ENCODE peak calls at places on chromosomes 5 and 9, in five cellular contexts. One of them, this sample, is unnamed. For H3K4me1, H3K36me3 and H3K9me3, the result is how much of the 10 kb centered on the place peaks cover.

GRCh38 chr9:124281934-124282351 is 24.2 kb downstream of the NEK6 start:
- DNase-seq in PC-3: no peak
- DNase-seq in hepatocyte: no peak
- DNase-seq in prostate gland: no peak
- DNase-seq in tibial artery: no peak
- DNase-seq in this sample: no peak

GRCh38 chr5:26012078-26012477 is 1026.3 kb downstream of the CDH9 start:
- DNase-seq in PC-3: no peak
- DNase-seq in hepatocyte: no peak
- DNase-seq in prostate gland: no peak
- DNase-seq in tibial artery: no peak
- DNase-seq in this sample: no peak

GRCh38 chr9:111356567-111357244 is 26.7 kb upstream of the OR2K2 start:
- DNase-seq in PC-3: peak
- DNase-seq in hepatocyte: peak
- DNase-seq in prostate gland: no peak
- DNase-seq in tibial artery: no peak
- DNase-seq in this sample: no peak

GRCh38 chr9:138096192-138096845 is 218.7 kb downstream of the CACNA1B start:
- DNase-seq in PC-3: no peak
- DNase-seq in hepatocyte: no peak
- DNase-seq in prostate gland: no peak
- DNase-seq in tibial artery: no peak
- DNase-seq in this sample: no peak

GRCh38 chr5:44663991-44664710 is 144.6 kb upstream of the MRPS30 start:
- DNase-seq in PC-3: no peak
- DNase-seq in hepatocyte: no peak
- DNase-seq in prostate gland: no peak
- DNase-seq in tibial artery: no peak
- DNase-seq in this sample: no peak

GRCh38 chr5:82885657-82886389 is 191.4 kb downstream of the TMEM167A start:
- DNase-seq in PC-3: peak
- DNase-seq in hepatocyte: peak
- DNase-seq in prostate gland: no peak
- DNase-seq in tibial artery: no peak
- DNase-seq in this sample: no peak

GRCh38 chr9:69122391-69123141 is 51.5 kb upstream of the TJP2 start:
- DNase-seq in PC-3: peak
- DNase-seq in hepatocyte: peak
- DNase-seq in prostate gland: peak
- DNase-seq in tibial artery: no peak
- DNase-seq in this sample: peak

GRCh38 chr9:121886759-121887485 is 206.2 kb downstream of the TTLL11 start:
- DNase-seq in PC-3: no peak
- DNase-seq in hepatocyte: no peak
- DNase-seq in prostate gland: peak
- DNase-seq in tibial artery: no peak
- DNase-seq in this sample: no peak

GRCh38 chr5:66643383-66643782 is 47.2 kb downstream of the MAST4 start:
- DNase-seq in PC-3: no peak
- DNase-seq in hepatocyte: no peak
- DNase-seq in prostate gland: no peak
- DNase-seq in tibial artery: no peak
- DNase-seq in this sample: no peak

GRCh38 chr5:140870221-140871201 is 1.8 kb downstream of the PCDHA11 start:
- DNase-seq in PC-3: no peak
- DNase-seq in hepatocyte: no peak
- DNase-seq in prostate gland: no peak
- DNase-seq in tibial artery: no peak
- DNase-seq in this sample: no peak

GRCh38 chr9:35835766-35836165 is 6.7 kb downstream of the TMEM8B start:
- DNase-seq in PC-3: no peak
- DNase-seq in hepatocyte: no peak
- DNase-seq in prostate gland: no peak
- DNase-seq in tibial artery: no peak
- DNase-seq in this sample: no peak

GRCh38 chr9:18393340-18394130 is 80.4 kb upstream of the ADAMTSL1 start:
- DNase-seq in PC-3: peak
- DNase-seq in hepatocyte: peak
- DNase-seq in prostate gland: peak
- DNase-seq in tibial artery: peak
- DNase-seq in this sample: peak

GRCh38 chr5:171308453-171309275 is at the start of gene TLX3:
- DNase-seq in PC-3: no peak
- DNase-seq in hepatocyte: no peak
- DNase-seq in prostate gland: no peak
- DNase-seq in tibial artery: no peak
- DNase-seq in this sample: no peak

GRCh38 chr9:22154064-22154463 is 145.0 kb upstream of the CDKN2B start:
- DNase-seq in PC-3: no peak
- DNase-seq in hepatocyte: no peak
- DNase-seq in prostate gland: no peak
- DNase-seq in tibial artery: no peak
- DNase-seq in this sample: no peak

GRCh38 chr5:16736158-16736994 is 119.6 kb upstream of the RETREG1 start:
- DNase-seq in PC-3: peak
- DNase-seq in hepatocyte: peak
- DNase-seq in prostate gland: peak
- DNase-seq in tibial artery: no peak
- DNase-seq in this sample: peak

GRCh38 chr5:142095651-142096330 is 12.8 kb upstream of the NDFIP1 start:
- DNase-seq in PC-3: no peak
- DNase-seq in hepatocyte: no peak
- DNase-seq in prostate gland: peak
- DNase-seq in tibial artery: peak
- DNase-seq in this sample: no peak

GRCh38 chr5:84688566-84688965 is 303.9 kb upstream of the EDIL3 start:
- DNase-seq in PC-3: peak
- DNase-seq in hepatocyte: no peak
- DNase-seq in prostate gland: no peak
- DNase-seq in tibial artery: no peak
- DNase-seq in this sample: no peak

GRCh38 chr9:128143409-128144238 is 5.6 kb upstream of the LCN2 start:
- DNase-seq in PC-3: peak
- DNase-seq in hepatocyte: no peak
- DNase-seq in prostate gland: no peak
- DNase-seq in tibial artery: no peak
- DNase-seq in this sample: no peak

GRCh38 chr5:109328626-109329025 is 81.1 kb downstream of the PJA2 start:
- DNase-seq in PC-3: peak
- DNase-seq in hepatocyte: no peak
- DNase-seq in prostate gland: no peak
- DNase-seq in tibial artery: no peak
- DNase-seq in this sample: no peak

GRCh38 chr5:109329296-109330252 is 80.2 kb downstream of the PJA2 start:
- DNase-seq in PC-3: peak
- DNase-seq in hepatocyte: no peak
- DNase-seq in prostate gland: no peak
- DNase-seq in tibial artery: no peak
- DNase-seq in this sample: no peak

GRCh38 chr5:109326864-109327263 is 82.9 kb downstream of the PJA2 start:
- DNase-seq in PC-3: no peak
- DNase-seq in hepatocyte: no peak
- DNase-seq in prostate gland: no peak
- DNase-seq in tibial artery: no peak
- DNase-seq in this sample: no peak

GRCh38 chr5:109325456-109325855 is 84.3 kb downstream of the PJA2 start:
- DNase-seq in PC-3: no peak
- DNase-seq in hepatocyte: no peak
- DNase-seq in prostate gland: no peak
- DNase-seq in tibial artery: no peak
- DNase-seq in this sample: no peak

DNA sequence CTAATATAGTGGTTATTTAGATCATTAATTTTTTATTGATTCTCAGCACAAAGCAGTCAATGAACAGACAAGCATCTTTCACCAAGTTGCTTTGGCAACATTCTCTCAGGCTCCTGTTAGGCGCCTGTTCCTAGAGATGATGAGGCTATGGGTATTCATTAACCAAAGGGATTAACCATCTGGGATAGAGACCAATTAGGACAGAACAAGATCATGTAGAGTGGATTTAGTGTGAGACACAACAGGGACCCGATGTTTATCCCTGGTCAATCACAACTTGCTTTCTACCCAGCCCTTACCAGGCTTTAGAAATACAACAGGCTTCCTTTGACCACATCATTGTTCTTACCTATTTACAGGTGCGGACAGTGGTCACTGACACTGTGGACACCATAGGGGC is 82.2 kb downstream of the PJA2 start:
- DNase-seq in PC-3: no peak
- DNase-seq in hepatocyte: no peak
- DNase-seq in prostate gland: no peak
- DNase-seq in tibial artery: no peak
- DNase-seq in this sample: no peak
- H3K4me1 ChIP-seq in PC-3: under half
- H3K4me1 ChIP-seq in hepatocyte: under half
- H3K4me1 ChIP-seq in prostate gland: under half
- H3K4me1 ChIP-seq in tibial artery: under half
- H3K4me1 ChIP-seq in this sample: under half

DNA sequence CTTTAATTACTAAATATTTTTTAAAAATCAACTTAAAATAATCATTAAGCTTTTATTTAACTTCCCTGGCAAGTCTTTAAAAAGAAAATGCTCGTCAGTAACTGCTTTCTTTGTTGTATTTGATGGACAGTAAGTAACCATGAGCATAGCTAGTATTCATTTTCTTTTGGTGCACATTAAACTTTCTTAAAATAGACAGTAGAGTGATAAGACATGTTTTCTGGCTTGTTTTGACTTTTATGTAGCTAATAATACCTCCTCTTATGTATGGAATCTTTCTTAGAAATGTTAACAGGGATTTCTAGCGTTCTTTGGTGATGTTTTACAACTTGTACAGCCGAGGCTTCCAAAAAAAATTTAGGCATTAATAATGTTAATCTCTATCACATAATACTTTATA is 22.6 kb downstream of the FBXO38 start:
- DNase-seq in PC-3: no peak
- DNase-seq in hepatocyte: no peak
- DNase-seq in prostate gland: no peak
- DNase-seq in tibial artery: no peak
- DNase-seq in this sample: no peak
- H3K36me3 ChIP-seq in PC-3: half or more
- H3K36me3 ChIP-seq in hepatocyte: under half
- H3K36me3 ChIP-seq in prostate gland: under half
- H3K36me3 ChIP-seq in tibial artery: half or more
- H3K36me3 ChIP-seq in this sample: half or more

DNA sequence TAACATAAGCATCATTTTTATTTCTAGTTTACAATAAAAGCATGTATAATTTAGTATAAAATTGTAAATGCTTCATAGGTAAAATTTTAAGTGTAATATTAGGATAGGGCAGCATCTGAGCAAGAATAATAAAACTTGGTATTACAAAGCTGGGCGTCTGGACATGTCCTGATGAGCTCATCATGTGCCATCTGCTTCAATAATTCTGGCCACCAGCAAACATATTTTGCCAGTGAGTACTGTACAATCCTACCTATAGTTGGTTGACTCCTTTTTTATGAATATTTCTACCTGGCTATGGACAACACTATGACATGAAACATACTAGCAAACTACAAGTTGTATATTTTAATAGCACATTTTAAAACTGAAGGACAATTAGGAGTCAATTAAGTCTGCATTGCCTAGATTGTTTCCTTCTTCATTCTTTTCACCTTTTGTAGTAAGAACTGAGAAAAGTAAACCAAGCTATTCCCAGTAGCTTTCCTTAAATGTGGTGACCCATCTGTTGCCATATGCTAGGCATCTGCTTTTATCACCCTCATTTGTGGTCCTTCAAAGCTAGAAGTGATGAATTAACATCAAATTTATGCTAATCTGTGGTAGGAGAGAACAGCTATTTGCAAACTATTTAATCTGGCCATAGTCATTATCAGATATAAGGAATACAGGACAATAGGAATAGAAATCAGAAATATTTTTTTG is 23.4 kb downstream of the LURAP1L start:
- DNase-seq in PC-3: peak
- DNase-seq in hepatocyte: no peak
- DNase-seq in prostate gland: no peak
- DNase-seq in tibial artery: no peak
- DNase-seq in this sample: no peak
- H3K9me3 ChIP-seq in PC-3: under half
- H3K9me3 ChIP-seq in hepatocyte: under half
- H3K9me3 ChIP-seq in prostate gland: under half
- H3K9me3 ChIP-seq in tibial artery: under half
- H3K9me3 ChIP-seq in this sample: under half

GRCh38 chr5:132469380-132470372 is 20.9 kb downstream of the IRF1 start:
- DNase-seq in PC-3: no peak
- DNase-seq in hepatocyte: no peak
- DNase-seq in prostate gland: no peak
- DNase-seq in tibial artery: peak
- DNase-seq in this sample: no peak
- H3K4me1 ChIP-seq in PC-3: under half
- H3K4me1 ChIP-seq in hepatocyte: under half
- H3K4me1 ChIP-seq in prostate gland: under half
- H3K4me1 ChIP-seq in tibial artery: under half
- H3K4me1 ChIP-seq in this sample: under half

DNA sequence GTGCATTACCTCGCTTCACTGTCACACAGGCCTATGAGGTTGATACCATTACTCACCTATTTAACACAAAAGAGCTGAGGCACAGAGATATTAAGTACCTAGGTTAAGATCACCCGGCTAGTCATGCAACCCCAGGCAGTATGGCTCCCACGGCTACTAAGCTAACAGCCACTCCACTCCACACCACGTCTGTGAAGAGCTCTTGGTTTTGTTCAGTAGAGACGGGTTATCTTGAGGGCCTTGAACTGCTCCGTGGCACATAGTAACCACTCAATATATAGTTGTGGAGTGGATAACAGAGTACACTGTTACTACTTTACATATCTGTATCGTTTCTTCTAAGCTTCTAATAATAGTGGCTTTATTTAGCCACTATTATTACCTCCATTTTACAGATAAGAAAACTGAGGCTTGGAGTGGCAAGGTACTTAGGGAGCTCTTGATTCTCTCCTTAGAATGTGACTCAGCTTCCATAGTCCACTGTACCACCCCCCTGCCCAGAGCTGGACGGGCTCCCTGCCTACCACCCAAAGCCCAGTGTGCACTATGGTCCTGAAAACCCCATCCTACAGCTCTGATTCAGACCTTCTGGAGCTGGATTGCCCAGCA is 1.0 kb upstream of the CORO2A start:
- DNase-seq in PC-3: no peak
- DNase-seq in hepatocyte: no peak
- DNase-seq in prostate gland: no peak
- DNase-seq in tibial artery: no peak
- DNase-seq in this sample: no peak
- H3K36me3 ChIP-seq in PC-3: under half
- H3K36me3 ChIP-seq in hepatocyte: under half
- H3K36me3 ChIP-seq in prostate gland: under half
- H3K36me3 ChIP-seq in tibial artery: under half
- H3K36me3 ChIP-seq in this sample: under half

This sample was measured in HAP-1.